ENCODE peak calls at places on chromosomes 11 and 22, in six cellular contexts. P is upper lobe of right lung, H is heart left ventricle, J is stomach, F is MM.1S, Q is astrocyte. E is an unnamed sample.

GRCh38 chr11:1015826-1016565 is 20.5 kb downstream of the MUC6 start:
- DNase-seq in P (no peak), H (no peak), J (no peak), F (no peak), Q (no peak), E (no peak)

GRCh38 chr11:131042041-131042390 is 125.7 kb upstream of the SNX19 start:
- DNase-seq in P (no peak), H (no peak), J (no peak), F (no peak), Q (no peak), E (no peak)

GRCh38 chr11:12381875-12382274 is 4.5 kb downstream of the PARVA start:
- DNase-seq in P (no peak), H (no peak), J (no peak), F (no peak), Q (no peak), E (no peak)

GRCh38 chr11:18987454-18988231 is 48.4 kb upstream of the MRGPRX1 start:
- DNase-seq in P (no peak), H (no peak), J (no peak), F (no peak), Q (peak; percentile 54), E (no peak)

GRCh38 chr22:37154925-37155712 is 5.4 kb upstream of the IL2RB start:
- DNase-seq in P (no peak), H (no peak), J (no peak), F (no peak), Q (no peak), E (no peak)

GRCh38 chr22:35894937-35895708 is 133.5 kb downstream of the RBFOX2 start:
- DNase-seq in P (no peak), H (no peak), J (no peak), F (no peak), Q (peak; percentile 68), E (no peak)

GRCh38 chr11:17673951-17674350 is 45.4 kb upstream of the MYOD1 start:
- DNase-seq in P (no peak), H (no peak), J (no peak), F (no peak), Q (peak; percentile 31), E (no peak)

GRCh38 chr11:20909995-20910726 is 240.8 kb downstream of the NELL1 start:
- DNase-seq in P (no peak), H (no peak), J (no peak), F (no peak), Q (no peak), E (no peak)

GRCh38 chr11:1567052-1567720 is 4.9 kb downstream of the DUSP8 start:
- DNase-seq in P (no peak), H (peak; percentile 64), J (no peak), F (no peak), Q (no peak), E (no peak)

GRCh38 chr11:112363527-112363926 is 102.9 kb upstream of the PLET1 start:
- DNase-seq in P (no peak), H (no peak), J (no peak), F (no peak), Q (peak; percentile 26), E (no peak)

GRCh38 chr11:16098827-16099226 is 257.5 kb downstream of the SOX6 start:
- DNase-seq in P (no peak), H (no peak), J (no peak), F (no peak), Q (no peak), E (no peak)

GRCh38 chr22:35556666-35557065 is 16.0 kb downstream of the RASD2 start:
- DNase-seq in P (no peak), H (no peak), J (no peak), F (no peak), Q (no peak), E (no peak)

GRCh38 chr11:19458721-19459120 is 218.0 kb upstream of the E2F8 start:
- DNase-seq in P (no peak), H (no peak), J (no peak), F (no peak), Q (no peak), E (no peak)

GRCh38 chr22:32265882-32266767 is 11.0 kb upstream of the SLC5A4 start:
- DNase-seq in P (no peak), H (no peak), J (peak; percentile 69), F (peak; percentile 72), Q (peak; percentile 41), E (peak; percentile 78)

GRCh38 chr11:117443269-117444186 is 115.9 kb downstream of the CEP164 start:
- DNase-seq in P (peak; percentile 72), H (peak; percentile 82), J (peak; percentile 34), F (no peak), Q (peak; percentile 9), E (peak; percentile 71)

GRCh38 chr22:17562906-17563870 is at the start of gene SLC25A18:
- DNase-seq in P (no peak), H (peak; percentile 80), J (no peak), F (no peak), Q (peak; percentile 18), E (peak; percentile 40)

GRCh38 chr11:78714539-78714938 is 139.9 kb upstream of the NARS2 start:
- DNase-seq in P (no peak), H (no peak), J (no peak), F (no peak), Q (no peak), E (no peak)

GRCh38 chr22:17882727-17883126 is 108.5 kb upstream of the BID start:
- DNase-seq in P (no peak), H (no peak), J (no peak), F (no peak), Q (no peak), E (no peak)

GRCh38 chr11:109247071-109247470 is 174.9 kb upstream of the C11orf87 start:
- DNase-seq in P (no peak), H (no peak), J (no peak), F (no peak), Q (peak; percentile 49), E (no peak)

GRCh38 chr11:128643661-128644060 is 50.2 kb upstream of the FLI1 start:
- DNase-seq in P (no peak), H (no peak), J (no peak), F (no peak), Q (no peak), E (no peak)

GRCh38 chr11:46391578-46392420 is at the start of gene CHRM4:
- DNase-seq in P (no peak), H (no peak), J (no peak), F (no peak), Q (no peak), E (no peak)

GRCh38 chr11:34266987-34267386 is 90.8 kb downstream of the ABTB2 start:
- DNase-seq in P (no peak), H (no peak), J (no peak), F (no peak), Q (no peak), E (no peak)

GRCh38 chr22:33864723-33865130 is 55.5 kb downstream of the LARGE1 start:
- DNase-seq in P (no peak), H (no peak), J (no peak), F (no peak), Q (no peak), E (no peak)

GRCh38 chr11:111526501-111526900 is 11.9 kb downstream of the HOATZ start:
- DNase-seq in P (no peak), H (no peak), J (no peak), F (peak; percentile 56), Q (peak; percentile 89), E (no peak)

GRCh38 chr11:45812581-45813548 is 7.9 kb downstream of the SLC35C1 start:
- DNase-seq in P (no peak), H (no peak), J (no peak), F (no peak), Q (no peak), E (no peak)

GRCh38 chr11:129023968-129024676 is 81.5 kb upstream of the TP53AIP1 start:
- DNase-seq in P (no peak), H (no peak), J (peak; percentile 82), F (peak; percentile 14), Q (peak; percentile 23), E (peak; percentile 87)

DNA sequence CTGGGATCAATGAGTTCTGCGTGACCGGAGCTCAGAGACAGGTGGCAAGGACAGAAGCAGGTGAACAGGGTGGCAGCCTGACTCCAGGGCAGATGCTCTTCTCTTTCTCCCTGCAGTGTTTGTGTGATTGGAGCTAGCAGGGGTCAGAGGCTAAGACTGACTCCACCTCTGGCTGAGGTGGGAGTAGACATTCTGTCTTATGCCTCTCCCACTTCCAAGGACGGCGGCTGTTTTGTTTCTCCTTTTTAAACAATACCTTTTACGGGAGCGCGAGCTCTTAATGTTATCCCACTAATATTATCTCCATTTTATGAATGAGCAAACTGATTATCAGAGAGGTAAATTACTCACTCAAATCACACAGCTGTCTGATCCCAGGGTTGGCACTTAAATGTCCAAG is 323.7 kb downstream of the MIAT start:
- DNase-seq in P (no peak), H (no peak), J (no peak), F (no peak), Q (no peak), E (no peak)
- H3K27ac ChIP-seq in P (no peak overlapping the region), H (no peak overlapping the region), J (no peak overlapping the region), F (no peak overlapping the region), Q (no peak overlapping the region), E (no peak overlapping the region)

DNA sequence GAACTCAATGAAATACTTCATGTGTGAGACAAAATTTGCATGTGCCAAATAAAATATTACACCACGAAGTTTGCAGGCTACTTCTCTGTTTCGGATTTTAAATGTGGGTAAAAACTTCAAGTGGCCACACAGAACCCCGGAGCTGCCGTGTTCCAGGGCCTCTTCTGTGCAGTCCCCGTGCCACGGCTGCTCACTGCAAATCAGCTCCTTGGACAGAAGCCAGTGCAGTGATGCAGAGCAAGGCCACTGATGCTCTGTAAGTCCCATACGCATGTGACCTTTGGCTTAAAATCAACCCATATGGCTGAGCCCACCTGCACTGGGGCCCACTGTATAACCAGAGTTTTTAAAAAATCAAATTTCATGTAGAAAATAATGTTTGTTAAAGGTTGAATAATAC is 1309.4 kb downstream of the TBC1D22A start:
- DNase-seq in P (no peak), H (no peak), J (no peak), F (no peak), Q (no peak), E (no peak)
- H3K4me1 ChIP-seq in P (no peaks in the 10 kb centered on the region), H (no peaks in the 10 kb centered on the region), J (no peaks in the 10 kb centered on the region), F (no peaks in the 10 kb centered on the region), Q (no peaks in the 10 kb centered on the region), E (no peaks in the 10 kb centered on the region)

DNA sequence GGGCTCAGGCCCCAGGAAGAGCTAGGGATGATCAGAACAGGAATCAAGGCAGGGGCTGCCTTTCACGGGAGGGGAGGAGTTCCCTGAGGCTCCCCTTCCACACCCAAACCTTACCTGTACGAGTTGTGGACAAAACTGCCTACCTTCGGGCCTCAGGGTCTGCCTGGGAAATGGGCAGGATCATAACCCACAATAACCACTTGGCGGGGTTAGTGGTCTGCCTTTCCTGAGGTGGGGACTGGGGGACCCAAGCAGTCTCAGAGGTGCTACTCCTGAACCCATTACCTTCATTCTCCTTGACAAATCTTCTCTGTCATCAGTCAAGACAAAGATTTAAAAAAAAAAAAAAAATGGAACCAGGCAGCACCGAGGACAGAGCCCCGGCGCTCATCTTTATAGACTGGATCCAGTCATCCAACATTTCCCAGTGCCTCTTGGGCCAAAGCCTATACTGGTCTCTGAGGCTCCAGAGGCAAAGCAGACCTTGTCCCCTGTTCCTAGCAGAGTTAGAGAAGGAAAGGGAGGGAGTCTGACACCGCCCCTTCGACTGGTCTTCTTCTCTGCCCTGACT is 14.2 kb downstream of the P2RY6 start:
- DNase-seq in P (peak; percentile 34), H (no peak), J (no peak), F (no peak), Q (no peak), E (no peak)
- TF ChIP-seq CTCF in P (no peak), H (no peak), J (no peak), F (no peak), Q (no peak), E (no peak)

DNA sequence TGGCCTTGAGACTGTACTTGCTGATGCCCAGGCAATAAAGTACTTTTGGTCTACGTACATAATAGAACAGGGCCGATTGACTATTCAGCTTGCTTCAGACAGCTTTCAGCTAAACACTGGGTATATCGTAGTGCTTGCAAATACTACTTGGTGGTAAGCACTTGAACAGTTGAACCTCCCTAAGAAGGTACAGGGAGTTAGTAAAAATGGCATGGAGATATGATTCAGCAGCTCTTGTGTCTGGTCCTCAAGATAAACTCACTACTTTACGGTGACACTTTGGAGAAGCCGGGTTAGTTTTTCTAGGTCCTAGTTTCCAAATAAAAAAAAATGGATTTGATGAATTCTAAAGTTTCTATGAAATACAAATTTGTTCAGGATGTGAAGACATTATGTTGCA is 7.3 kb downstream of the CCDC117 start:
- DNase-seq in P (no peak), H (no peak), J (no peak), F (no peak), Q (no peak), E (no peak)
- H3K27ac ChIP-seq in P (no peak overlapping the region), H (no peak overlapping the region), J (no peak overlapping the region), F (no peak overlapping the region), Q (no peak overlapping the region), E (no peak overlapping the region)